ENCODE peak calls at places on chromosomes 3 and 15, in nine cellular contexts. K is CD8-positive, alpha-beta T cell; Q is stimulated activated CD4-positive, alpha-beta T cell treated with anti-CD3 and anti-CD28 coated beads, TNF-alpha, amount 100 ng/mL, for 24 hours; M is effector memory CD8-positive, alpha-beta T cell; B is GM12864; P is T-helper 1 cell; D is SJSA1; Z is GM23338; F is testis. L is an unnamed sample.

GRCh38 chr3:44000586-44000985 is 241.1 kb upstream of the TOPAZ1 start:
- DNase-seq in K (no peak), Q (no peak), M (no peak), B (peak), P (no peak), D (no peak), Z (no peak), F (no peak), L (peak)

GRCh38 chr3:39981547-39982184 is 172.3 kb downstream of the MYRIP start:
- DNase-seq in K (no peak), Q (no peak), M (no peak), B (no peak), P (no peak), D (no peak), Z (no peak), F (no peak), L (no peak)

GRCh38 chr3:135368316-135368715 is 573.3 kb downstream of the EPHB1 start:
- DNase-seq in K (no peak), Q (no peak), M (no peak), B (no peak), P (no peak), D (no peak), Z (peak), F (no peak), L (no peak)

GRCh38 chr3:24215518-24215917 is 270.4 kb downstream of the NR1D2 start:
- DNase-seq in K (no peak), Q (no peak), M (no peak), B (no peak), P (no peak), D (no peak), Z (no peak), F (no peak), L (no peak)

GRCh38 chr3:132268956-132269355 is 48.3 kb upstream of the ACP3 start:
- DNase-seq in K (no peak), Q (no peak), M (no peak), B (no peak), P (no peak), D (no peak), Z (peak), F (peak), L (peak)

GRCh38 chr3:191414286-191414685 is 46.7 kb upstream of the PYDC2 start:
- DNase-seq in K (no peak), Q (no peak), M (no peak), B (no peak), P (no peak), D (no peak), Z (no peak), F (no peak), L (no peak)

GRCh38 chr3:62131620-62132019 is 241.7 kb downstream of the FEZF2 start:
- DNase-seq in K (no peak), Q (no peak), M (no peak), B (no peak), P (no peak), D (no peak), Z (peak), F (no peak), L (no peak)

GRCh38 chr3:6697722-6698121 is 163.2 kb upstream of the GRM7 start:
- DNase-seq in K (no peak), Q (no peak), M (no peak), B (peak), P (no peak), D (no peak), Z (no peak), F (no peak), L (no peak)

GRCh38 chr3:28018925-28019718 is 222.3 kb upstream of the CMC1 start:
- DNase-seq in K (no peak), Q (no peak), M (no peak), B (no peak), P (no peak), D (no peak), Z (no peak), F (no peak), L (no peak)

GRCh38 chr15:80478075-80478474 is 73.9 kb downstream of the ARNT2 start:
- DNase-seq in K (no peak), Q (no peak), M (no peak), B (no peak), P (no peak), D (no peak), Z (no peak), F (no peak), L (no peak)

GRCh38 chr15:42584031-42584765 is 8.8 kb downstream of the STARD9 start:
- DNase-seq in K (no peak), Q (no peak), M (no peak), B (no peak), P (no peak), D (peak), Z (peak), F (no peak), L (no peak)

GRCh38 chr15:28913171-28913765 is 27.5 kb downstream of the APBA2 start:
- DNase-seq in K (no peak), Q (no peak), M (no peak), B (no peak), P (peak), D (peak), Z (peak), F (no peak), L (peak)

GRCh38 chr3:192821161-192821560 is 93.8 kb upstream of the FGF12 start:
- DNase-seq in K (no peak), Q (no peak), M (no peak), B (no peak), P (no peak), D (no peak), Z (no peak), F (no peak), L (no peak)

GRCh38 chr15:68993276-68993675 is 21.2 kb upstream of the NOX5 start:
- DNase-seq in K (no peak), Q (no peak), M (no peak), B (no peak), P (no peak), D (no peak), Z (no peak), F (no peak), L (no peak)

GRCh38 chr3:161066926-161067325 is 38.2 kb downstream of the B3GALNT1 start:
- DNase-seq in K (no peak), Q (no peak), M (no peak), B (no peak), P (no peak), D (no peak), Z (no peak), F (no peak), L (no peak)

GRCh38 chr15:51004103-51004536 is 90.6 kb downstream of the TNFAIP8L3 start:
- DNase-seq in K (no peak), Q (no peak), M (no peak), B (no peak), P (no peak), D (no peak), Z (peak), F (no peak), L (no peak)

GRCh38 chr15:23690450-23690852 is 3.3 kb upstream of the NDN start:
- DNase-seq in K (no peak), Q (no peak), M (no peak), B (no peak), P (no peak), D (no peak), Z (peak), F (peak), L (peak)

GRCh38 chr3:112635674-112636073 is 5.3 kb downstream of the CCDC80 start:
- DNase-seq in K (no peak), Q (no peak), M (no peak), B (no peak), P (no peak), D (no peak), Z (no peak), F (no peak), L (peak)

GRCh38 chr15:28974142-28974541 is 88.4 kb downstream of the APBA2 start:
- DNase-seq in K (no peak), Q (no peak), M (no peak), B (no peak), P (no peak), D (no peak), Z (no peak), F (no peak), L (no peak)

GRCh38 chr3:127141921-127142730 is 50.8 kb upstream of the PRR23E start:
- DNase-seq in K (no peak), Q (no peak), M (no peak), B (no peak), P (no peak), D (no peak), Z (no peak), F (no peak), L (no peak)

GRCh38 chr3:197749315-197749600 is 425 bp upstream of the FYTTD1 start:
- DNase-seq in K (peak), Q (peak), M (no peak), B (peak), P (peak), D (no peak), Z (peak), F (peak), L (no peak)

GRCh38 chr15:44676676-44677075 is 13.2 kb upstream of the SPG11 start:
- DNase-seq in K (no peak), Q (no peak), M (no peak), B (no peak), P (no peak), D (no peak), Z (no peak), F (no peak), L (no peak)

GRCh38 chr15:79779739-79780138 is 117.1 kb downstream of the MTHFS start:
- DNase-seq in K (no peak), Q (peak), M (no peak), B (peak), P (no peak), D (no peak), Z (no peak), F (no peak), L (no peak)

GRCh38 chr3:160660899-160661298 is 16.1 kb upstream of the ARL14 start:
- DNase-seq in K (no peak), Q (no peak), M (no peak), B (no peak), P (no peak), D (no peak), Z (no peak), F (no peak), L (no peak)